ENCODE peak calls at places on chromosome 13, in four cellular contexts. K, T, Y and F are unnamed samples.

GRCh38 chr13:84362777-84363176 is 480.5 kb upstream of the SLITRK1 start:
- DNase-seq in K (no peak), T (no peak), Y (no peak), F (no peak)

GRCh38 chr13:84607614-84608013 is 725.3 kb upstream of the SLITRK1 start:
- DNase-seq in K (no peak), T (no peak), Y (no peak), F (no peak)

GRCh38 chr13:24083722-24084421 is 76.6 kb upstream of the SPATA13 start:
- DNase-seq in K (no peak), T (no peak), Y (no peak), F (no peak)

GRCh38 chr13:36432106-36432544 is at the start of gene CCNA1:
- DNase-seq in K (peak; percentile 89), T (no peak), Y (peak; percentile 37), F (peak; percentile 68)

GRCh38 chr13:111976474-111977183 is 90.3 kb upstream of the SOX1 start:
- DNase-seq in K (no peak), T (no peak), Y (no peak), F (no peak)

GRCh38 chr13:71873418-71874276 is 6.6 kb upstream of the DACH1 start:
- DNase-seq in K (no peak), T (no peak), Y (no peak), F (no peak)

GRCh38 chr13:28494861-28495585 is at the start of gene FLT1:
- DNase-seq in K (peak; percentile 84), T (no peak), Y (peak; percentile 12), F (peak; percentile 38)

GRCh38 chr13:24624363-24624762 is 55.8 kb upstream of the ATP12A start:
- DNase-seq in K (no peak), T (no peak), Y (no peak), F (no peak)

GRCh38 chr13:79745141-79745540 is 264.2 kb downstream of the NDFIP2 start:
- DNase-seq in K (no peak), T (no peak), Y (no peak), F (no peak)

GRCh38 chr13:35747594-35747993 is 271.1 kb upstream of the MAB21L1 start:
- DNase-seq in K (no peak), T (no peak), Y (no peak), F (no peak)

GRCh38 chr13:49733181-49733951 is 42.1 kb upstream of the EBPL start:
- DNase-seq in K (no peak), T (peak; percentile 59), Y (no peak), F (no peak)

GRCh38 chr13:95643471-95643813 is 1.1 kb downstream of the DZIP1 start:
- DNase-seq in K (no peak), T (peak; percentile 6), Y (no peak), F (peak; percentile 10)

GRCh38 chr13:65638572-65639168 is 1591.5 kb downstream of the PCDH9 start:
- DNase-seq in K (no peak), T (peak; percentile 16), Y (peak; percentile 11), F (peak; percentile 83)

GRCh38 chr13:31242935-31243334 is 43.2 kb downstream of the B3GLCT start:
- DNase-seq in K (no peak), T (no peak), Y (no peak), F (no peak)

GRCh38 chr13:76012091-76012721 is 376.1 kb downstream of the LMO7 start:
- DNase-seq in K (no peak), T (no peak), Y (no peak), F (no peak)

GRCh38 chr13:40063743-40064142 is 408.3 kb downstream of the COG6 start:
- DNase-seq in K (no peak), T (peak; percentile 81), Y (no peak), F (no peak)

GRCh38 chr13:29454931-29455481 is 140.5 kb downstream of the SLC7A1 start:
- DNase-seq in K (peak; percentile 44), T (peak; percentile 16), Y (peak; percentile 32), F (peak; percentile 58)

GRCh38 chr13:75826391-75826790 is 190.3 kb downstream of the LMO7 start:
- DNase-seq in K (no peak), T (no peak), Y (no peak), F (no peak)

GRCh38 chr13:36154567-36155231 is 23.5 kb upstream of the DCLK1 start:
- DNase-seq in K (peak; percentile 62), T (no peak), Y (no peak), F (no peak)

GRCh38 chr13:99971576-99972189 is at the start of gene ZIC5:
- DNase-seq in K (peak; percentile 94), T (no peak), Y (no peak), F (peak; percentile 70)

GRCh38 chr13:59746291-59746962 is 417.3 kb downstream of the DIAPH3 start:
- DNase-seq in K (no peak), T (no peak), Y (no peak), F (no peak)

GRCh38 chr13:63636231-63636993 is 2220.8 kb upstream of the PCDH20 start:
- DNase-seq in K (no peak), T (no peak), Y (no peak), F (peak; percentile 69)

GRCh38 chr13:64680739-64681138 is 2549.4 kb downstream of the PCDH9 start:
- DNase-seq in K (no peak), T (no peak), Y (no peak), F (no peak)

GRCh38 chr13:62767473-62767872 is 1351.8 kb upstream of the PCDH20 start:
- DNase-seq in K (no peak), T (no peak), Y (no peak), F (no peak)

GRCh38 chr13:30551194-30551593 is 66.5 kb upstream of the USPL1 start:
- DNase-seq in K (no peak), T (peak; percentile 29), Y (no peak), F (peak; percentile 18)

GRCh38 chr13:49996166-49996915 is 501 bp upstream of the TRIM13 start:
- DNase-seq in K (peak; percentile 92), T (peak; percentile 56), Y (peak; percentile 86), F (peak; percentile 92)

GRCh38 chr13:40052954-40053353 is 397.5 kb downstream of the COG6 start:
- DNase-seq in K (no peak), T (no peak), Y (no peak), F (no peak)

GRCh38 chr13:100512422-100512821 is 76.2 kb downstream of the GGACT start:
- DNase-seq in K (no peak), T (no peak), Y (no peak), F (no peak)

GRCh38 chr13:111901301-111901905 is 165.5 kb upstream of the SOX1 start:
- DNase-seq in K (peak; percentile 7), T (no peak), Y (no peak), F (no peak)

GRCh38 chr13:51425410-51426042 is 27.3 kb downstream of the INTS6 start:
- DNase-seq in K (no peak), T (no peak), Y (no peak), F (no peak)

GRCh38 chr13:30395192-30396158 is 26.8 kb upstream of the UBE2L5 start:
- DNase-seq in K (peak; percentile 48), T (peak; percentile 97), Y (peak; percentile 24), F (peak; percentile 61)

GRCh38 chr13:71877280-71877653 is 10.3 kb upstream of the DACH1 start:
- DNase-seq in K (peak; percentile 37), T (no peak), Y (no peak), F (no peak)

GRCh38 chr13:49954674-49955455 is 18.7 kb upstream of the SPRYD7 start:
- DNase-seq in K (no peak), T (no peak), Y (no peak), F (no peak)

GRCh38 chr13:23986619-23987018 is 89.3 kb upstream of the C1QTNF9B start:
- DNase-seq in K (no peak), T (no peak), Y (no peak), F (no peak)

GRCh38 chr13:76921516-76921915 is 26.8 kb upstream of the ACOD1 start:
- DNase-seq in K (no peak), T (no peak), Y (no peak), F (no peak)

DNA sequence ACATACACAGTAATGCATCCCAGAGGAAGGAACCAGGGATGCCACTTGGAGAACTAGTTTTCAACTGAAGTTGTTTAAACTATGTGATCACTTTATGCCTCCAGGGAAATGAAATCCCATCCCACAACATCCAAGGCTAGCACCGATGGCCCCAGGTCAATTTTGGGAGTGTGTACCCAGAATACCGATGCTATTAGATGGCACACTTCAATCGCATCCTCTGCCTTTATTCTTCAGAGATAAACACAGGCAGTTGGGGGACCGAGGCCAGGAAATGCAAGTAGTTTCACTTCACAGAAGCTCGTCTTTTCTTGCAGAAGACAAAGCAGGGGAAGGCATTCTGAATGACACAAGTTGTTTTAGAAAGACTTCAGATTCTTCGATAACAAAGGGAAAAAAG is 13.8 kb downstream of the STK24 start:
- DNase-seq in K (no peak), T (no peak), Y (no peak), F (no peak)
- TF ChIP-seq ELF4 in K (no peak), T (no peak), Y (no peak), F (no peak)

GRCh38 chr13:101751488-101751887 is 299.0 kb downstream of the ITGBL1 start:
- DNase-seq in K (no peak), T (no peak), Y (no peak), F (peak; percentile 3)
- TF ChIP-seq ELF4 in K (no peak), T (no peak), Y (no peak), F (no peak)

GRCh38 chr13:52743988-52744387 is 4.4 kb upstream of the CNMD start:
- DNase-seq in K (no peak), T (no peak), Y (no peak), F (no peak)
- TF ChIP-seq ELF4 in K (no peak), T (no peak), Y (no peak), F (no peak)

GRCh38 chr13:113451951-113452421 is 1.3 kb downstream of the ADPRHL1 start:
- DNase-seq in K (no peak), T (no peak), Y (no peak), F (no peak)

GRCh38 chr13:113453962-113454361 is 674 bp upstream of the ADPRHL1 start:
- DNase-seq in K (no peak), T (no peak), Y (no peak), F (no peak)

GRCh38 chr13:113454936-113455335 is 1.6 kb upstream of the ADPRHL1 start:
- DNase-seq in K (no peak), T (no peak), Y (no peak), F (no peak)

GRCh38 chr13:113455384-113455783 is 2.1 kb upstream of the ADPRHL1 start:
- DNase-seq in K (no peak), T (no peak), Y (no peak), F (no peak)

GRCh38 chr13:113452942-113453901 is at the start of gene ADPRHL1:
- DNase-seq in K (no peak), T (no peak), Y (no peak), F (no peak)
- TF ChIP-seq ELF4 in K (no peak), T (no peak), Y (no peak), F (no peak)

DNA sequence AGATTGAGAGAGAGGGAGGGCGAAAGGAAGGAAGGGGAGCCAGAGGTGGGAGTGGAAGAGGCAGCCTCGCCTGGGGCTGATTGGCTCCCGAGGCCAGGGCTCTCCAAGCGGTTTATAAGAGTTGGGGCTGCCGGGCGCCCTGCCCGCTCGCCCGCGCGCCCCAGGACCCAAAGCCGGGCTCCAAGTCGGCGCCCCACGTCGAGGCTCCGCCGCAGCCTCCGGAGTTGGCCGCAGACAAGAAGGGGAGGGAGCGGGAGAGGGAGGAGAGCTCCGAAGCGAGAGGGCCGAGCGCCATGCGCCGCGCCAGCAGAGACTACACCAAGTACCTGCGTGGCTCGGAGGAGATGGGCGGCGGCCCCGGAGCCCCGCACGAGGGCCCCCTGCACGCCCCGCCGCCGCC is at the start of gene TNFSF11:
- DNase-seq in K (peak; percentile 62), T (no peak), Y (no peak), F (no peak)
- TF ChIP-seq ELF4 in K (no peak), T (no peak), Y (no peak), F (no peak)